ENCODE peak calls at places on chromosome 21, in nine cellular contexts. Q, R, V, B, U, E, H, J and A are unnamed samples. For H3K9me3, the result is how much of the 10 kb centered on the place peaks cover.

GRCh38 chr21:43287111-43287973 is 118.5 kb downstream of the CRYAA start:
- DNase-seq in Q (no peak), R (no peak), V (peak), B (no peak), U (no peak), E (no peak), H (peak), J (no peak), A (peak)

GRCh38 chr21:37300114-37300746 is 33.1 kb upstream of the VPS26C start:
- DNase-seq in Q (no peak), R (no peak), V (no peak), B (no peak), U (no peak), E (no peak), H (no peak), J (no peak), A (no peak)

GRCh38 chr21:25462517-25462971 is 144.7 kb downstream of the MRPL39 start:
- DNase-seq in Q (no peak), R (no peak), V (no peak), B (no peak), U (no peak), E (no peak), H (no peak), J (no peak), A (no peak)

GRCh38 chr21:28294046-28294445 is 698.6 kb downstream of the LTN1 start:
- DNase-seq in Q (no peak), R (no peak), V (no peak), B (no peak), U (no peak), E (no peak), H (no peak), J (peak), A (no peak)

GRCh38 chr21:16879479-16879878 is 633.4 kb upstream of the CXADR start:
- DNase-seq in Q (no peak), R (no peak), V (no peak), B (no peak), U (no peak), E (no peak), H (no peak), J (no peak), A (no peak)

GRCh38 chr21:35438643-35439404 is 389.7 kb upstream of the RUNX1 start:
- DNase-seq in Q (no peak), R (no peak), V (no peak), B (no peak), U (no peak), E (peak), H (peak), J (peak), A (peak)

GRCh38 chr21:42414066-42414465 is 10.4 kb downstream of the UBASH3A start:
- DNase-seq in Q (no peak), R (no peak), V (no peak), B (no peak), U (no peak), E (no peak), H (no peak), J (no peak), A (no peak)

GRCh38 chr21:17139696-17140095 is 373.1 kb upstream of the CXADR start:
- DNase-seq in Q (no peak), R (no peak), V (no peak), B (no peak), U (no peak), E (no peak), H (no peak), J (peak), A (no peak)

GRCh38 chr21:32733356-32733755 is 5.5 kb upstream of the SYNJ1 start:
- DNase-seq in Q (no peak), R (no peak), V (no peak), B (no peak), U (no peak), E (no peak), H (no peak), J (no peak), A (no peak)
- H3K9me3 ChIP-seq in Q (under half), R (under half), V (under half), B (under half), U (under half), E (under half), H (under half), J (under half), A (under half)

GRCh38 chr21:38821959-38822682 is 16.4 kb downstream of the ETS2 start:
- DNase-seq in Q (no peak), R (no peak), V (peak), B (no peak), U (no peak), E (no peak), H (no peak), J (no peak), A (no peak)
- H3K4me3 ChIP-seq in Q (no peak), R (no peak), V (no peak), B (no peak), U (no peak), E (no peak), H (peak), J (no peak), A (no peak)

DNA sequence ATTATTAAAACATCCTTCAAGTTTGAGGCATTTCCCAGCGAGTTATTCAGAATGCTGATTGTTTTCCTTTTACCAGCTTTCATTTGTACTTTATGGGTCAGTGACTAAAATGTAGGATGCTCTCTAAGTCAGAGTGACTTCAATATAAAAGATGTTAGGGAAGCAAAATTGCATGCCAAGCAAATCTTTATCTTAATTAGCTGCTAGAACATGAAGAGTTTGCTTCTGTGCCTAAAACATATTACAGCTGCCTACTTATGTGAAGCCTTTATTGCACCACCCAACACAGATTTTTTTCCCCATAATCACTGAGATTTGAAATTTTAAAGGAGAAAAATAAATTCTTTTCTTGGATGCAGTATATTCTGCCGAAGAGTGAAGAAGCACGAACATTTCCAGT is 79.8 kb upstream of the CYYR1 start:
- DNase-seq in Q (no peak), R (no peak), V (no peak), B (no peak), U (no peak), E (no peak), H (no peak), J (no peak), A (no peak)
- H3K9me3 ChIP-seq in Q (under half), R (under half), V (under half), B (under half), U (under half), E (under half), H (under half), J (under half), A (under half)

GRCh38 chr21:14530574-14530973 is 15.5 kb downstream of the SAMSN1 start:
- DNase-seq in Q (no peak), R (no peak), V (no peak), B (no peak), U (no peak), E (no peak), H (no peak), J (no peak), A (no peak)

GRCh38 chr21:14531927-14532326 is 14.2 kb downstream of the SAMSN1 start:
- DNase-seq in Q (no peak), R (no peak), V (no peak), B (no peak), U (no peak), E (no peak), H (no peak), J (no peak), A (no peak)

GRCh38 chr21:14535702-14536101 is 10.4 kb downstream of the SAMSN1 start:
- DNase-seq in Q (no peak), R (no peak), V (no peak), B (no peak), U (no peak), E (no peak), H (no peak), J (no peak), A (no peak)

GRCh38 chr21:14536929-14537328 is 9.2 kb downstream of the SAMSN1 start:
- DNase-seq in Q (no peak), R (no peak), V (no peak), B (no peak), U (no peak), E (no peak), H (no peak), J (no peak), A (no peak)

DNA sequence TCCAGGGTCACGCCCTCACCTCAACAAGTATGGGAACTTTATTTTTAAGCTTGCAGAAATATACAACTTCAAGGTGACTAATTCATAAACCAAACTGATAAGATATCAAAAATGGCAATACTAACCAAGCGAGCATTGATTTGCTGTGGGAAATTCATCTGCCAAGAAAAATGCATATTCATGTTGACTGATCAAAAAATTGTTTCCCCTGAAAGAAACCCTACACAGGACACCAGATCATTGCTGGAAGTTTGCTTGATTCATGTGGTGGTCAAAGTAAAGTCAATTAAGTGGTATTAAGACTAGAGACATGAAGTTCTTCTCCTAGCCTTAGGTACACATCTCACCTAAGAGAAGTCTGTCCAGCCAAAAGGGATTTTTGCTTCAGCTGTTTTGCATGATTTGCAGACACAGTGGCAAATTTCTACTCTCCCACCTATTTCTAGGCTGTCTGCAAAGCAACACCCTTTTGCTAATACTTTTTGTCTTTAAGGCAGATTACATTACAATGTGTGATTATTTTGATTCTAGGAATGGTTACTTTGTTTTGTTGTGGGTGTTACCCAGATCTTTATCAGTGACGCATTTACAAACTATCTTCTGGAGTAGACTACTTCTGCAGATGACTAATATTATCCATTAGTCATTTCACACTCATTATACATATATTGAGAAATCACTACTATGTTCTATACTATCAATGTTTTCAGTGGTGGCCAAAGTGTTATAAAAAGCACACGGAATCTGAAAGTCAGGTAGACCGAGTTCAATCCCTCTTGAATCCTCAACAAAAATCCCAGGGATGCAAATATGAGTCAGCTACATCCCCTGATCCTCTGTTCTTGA is 12.3 kb downstream of the SAMSN1 start:
- DNase-seq in Q (no peak), R (no peak), V (no peak), B (no peak), U (peak), E (no peak), H (no peak), J (peak), A (no peak)
- H3K4me3 ChIP-seq in Q (no peak), R (no peak), V (no peak), B (no peak), U (no peak), E (peak), H (no peak), J (no peak), A (no peak)

GRCh38 chr21:40881767-40882166 is 34.8 kb upstream of the DSCAM start:
- DNase-seq in Q (no peak), R (no peak), V (no peak), B (no peak), U (no peak), E (no peak), H (peak), J (no peak), A (no peak)
- H3K9me3 ChIP-seq in Q (under half), R (under half), V (under half), B (under half), U (under half), E (under half), H (under half), J (under half), A (under half)

GRCh38 chr21:44329971-44330681 is 9.1 kb downstream of the CFAP410 start:
- DNase-seq in Q (no peak), R (no peak), V (no peak), B (no peak), U (no peak), E (no peak), H (no peak), J (no peak), A (no peak)

GRCh38 chr21:44330698-44331097 is 8.5 kb downstream of the CFAP410 start:
- DNase-seq in Q (no peak), R (no peak), V (no peak), B (no peak), U (no peak), E (no peak), H (no peak), J (no peak), A (no peak)

GRCh38 chr21:44328242-44328895 is 10.8 kb downstream of the CFAP410 start:
- DNase-seq in Q (no peak), R (no peak), V (no peak), B (no peak), U (no peak), E (no peak), H (no peak), J (no peak), A (no peak)

GRCh38 chr21:44327603-44327974 is 11.6 kb downstream of the CFAP410 start:
- DNase-seq in Q (no peak), R (no peak), V (no peak), B (no peak), U (no peak), E (no peak), H (no peak), J (no peak), A (no peak)

GRCh38 chr21:44329086-44329889 is 9.9 kb downstream of the CFAP410 start:
- DNase-seq in Q (no peak), R (no peak), V (no peak), B (no peak), U (no peak), E (no peak), H (no peak), J (no peak), A (no peak)
- H3K4me3 ChIP-seq in Q (no peak), R (no peak), V (no peak), B (no peak), U (no peak), E (no peak), H (no peak), J (no peak), A (no peak)

GRCh38 chr21:45549670-45550463 is 7.6 kb upstream of the SLC19A1 start:
- DNase-seq in Q (no peak), R (peak), V (peak), B (no peak), U (no peak), E (no peak), H (no peak), J (no peak), A (no peak)

GRCh38 chr21:45550552-45551210 is 8.4 kb upstream of the SLC19A1 start:
- DNase-seq in Q (peak), R (peak), V (peak), B (no peak), U (no peak), E (no peak), H (no peak), J (peak), A (no peak)

GRCh38 chr21:45552696-45553391 is 10.6 kb upstream of the SLC19A1 start:
- DNase-seq in Q (no peak), R (peak), V (peak), B (no peak), U (no peak), E (no peak), H (no peak), J (no peak), A (no peak)

GRCh38 chr21:45551316-45551715 is 9.1 kb upstream of the SLC19A1 start:
- DNase-seq in Q (no peak), R (peak), V (peak), B (no peak), U (peak), E (no peak), H (no peak), J (peak), A (no peak)

DNA sequence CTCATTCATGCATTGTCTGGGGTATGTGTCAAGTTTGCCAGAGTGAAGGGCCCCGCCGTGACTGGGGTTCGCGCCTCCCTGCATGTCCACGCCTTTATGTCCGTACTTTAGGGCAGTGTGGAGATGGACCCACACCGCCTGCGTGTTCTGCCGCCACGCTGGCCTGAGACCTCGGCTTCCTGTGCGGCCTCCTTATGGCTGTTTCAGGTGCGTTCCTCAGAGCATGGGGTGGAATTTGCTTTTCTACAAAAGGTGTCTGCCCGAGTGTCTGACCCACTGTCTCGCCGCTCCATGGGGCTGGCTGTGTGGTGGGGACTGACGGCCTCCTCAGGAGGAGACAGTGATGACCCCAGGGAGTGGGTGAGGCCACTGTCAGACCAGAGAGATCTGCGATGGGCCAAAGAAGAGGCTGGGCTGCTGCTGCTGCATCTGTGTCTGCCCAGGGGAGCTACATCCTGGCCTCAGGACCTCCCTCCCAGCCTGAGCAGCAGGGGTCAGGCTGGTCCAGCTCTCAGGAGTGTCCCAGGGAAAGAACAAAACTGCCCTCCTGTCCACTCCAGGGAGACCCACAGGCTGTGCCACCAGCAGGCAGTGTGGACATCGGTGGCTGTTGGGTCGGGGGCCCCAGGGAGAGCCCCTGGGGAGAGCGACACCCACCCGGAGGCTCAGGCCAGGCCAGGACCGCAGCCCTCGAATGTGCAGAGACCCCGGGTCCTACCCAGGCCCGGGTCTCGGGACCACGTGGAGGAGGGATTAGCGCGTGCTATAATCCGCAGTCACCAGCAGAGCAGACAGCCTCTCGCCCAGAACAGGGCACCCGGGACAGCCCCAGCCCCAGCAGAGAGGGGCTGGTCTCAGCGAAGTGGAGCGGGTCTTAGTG is 9.8 kb upstream of the SLC19A1 start:
- DNase-seq in Q (no peak), R (peak), V (peak), B (no peak), U (no peak), E (no peak), H (no peak), J (no peak), A (no peak)
- H3K9me3 ChIP-seq in Q (under half), R (under half), V (under half), B (under half), U (under half), E (under half), H (under half), J (under half), A (under half)

GRCh38 chr21:38960251-38960650 is 154.5 kb downstream of the ETS2 start:
- DNase-seq in Q (no peak), R (no peak), V (peak), B (no peak), U (no peak), E (no peak), H (no peak), J (no peak), A (no peak)
- H3K4me3 ChIP-seq in Q (no peak), R (no peak), V (no peak), B (no peak), U (no peak), E (no peak), H (no peak), J (no peak), A (no peak)